ENCODE peak calls at places on chromosomes 2 and 18, in five cellular contexts. One of them, this sample, is unnamed.

GRCh38 chr2:181310967-181311366 is 146.2 kb upstream of the ITGA4 start:
- DNase-seq in sigmoid colon: no peak
- DNase-seq in HCT116: no peak
- DNase-seq in transverse colon: no peak
- DNase-seq in GM12878: no peak
- DNase-seq in this sample: no peak

GRCh38 chr2:42100696-42101585 is 53.1 kb downstream of the PKDCC start:
- DNase-seq in sigmoid colon: peak
- DNase-seq in HCT116: no peak
- DNase-seq in transverse colon: peak
- DNase-seq in GM12878: no peak
- DNase-seq in this sample: peak

GRCh38 chr2:12287220-12287751 is 429.4 kb upstream of the TRIB2 start:
- DNase-seq in sigmoid colon: no peak
- DNase-seq in HCT116: no peak
- DNase-seq in transverse colon: no peak
- DNase-seq in GM12878: no peak
- DNase-seq in this sample: no peak

GRCh38 chr2:149715005-149715592 is 127.5 kb upstream of the MMADHC start:
- DNase-seq in sigmoid colon: no peak
- DNase-seq in HCT116: peak
- DNase-seq in transverse colon: no peak
- DNase-seq in GM12878: no peak
- DNase-seq in this sample: no peak

GRCh38 chr18:60391571-60392226 is 19.1 kb upstream of the MC4R start:
- DNase-seq in sigmoid colon: no peak
- DNase-seq in HCT116: no peak
- DNase-seq in transverse colon: no peak
- DNase-seq in GM12878: no peak
- DNase-seq in this sample: no peak

GRCh38 chr18:68147728-68148127 is 567.2 kb downstream of the TMX3 start:
- DNase-seq in sigmoid colon: no peak
- DNase-seq in HCT116: no peak
- DNase-seq in transverse colon: no peak
- DNase-seq in GM12878: no peak
- DNase-seq in this sample: no peak

GRCh38 chr18:59419386-59419785 is 60.3 kb upstream of the LMAN1 start:
- DNase-seq in sigmoid colon: no peak
- DNase-seq in HCT116: no peak
- DNase-seq in transverse colon: no peak
- DNase-seq in GM12878: no peak
- DNase-seq in this sample: no peak

GRCh38 chr2:142874293-142874814 is 3.1 kb upstream of the KYNU start:
- DNase-seq in sigmoid colon: no peak
- DNase-seq in HCT116: no peak
- DNase-seq in transverse colon: peak
- DNase-seq in GM12878: no peak
- DNase-seq in this sample: no peak

GRCh38 chr2:134739261-134739878 is 20.6 kb upstream of the TMEM163 start:
- DNase-seq in sigmoid colon: no peak
- DNase-seq in HCT116: no peak
- DNase-seq in transverse colon: no peak
- DNase-seq in GM12878: no peak
- DNase-seq in this sample: no peak

GRCh38 chr2:167048829-167049228 is 160.5 kb downstream of the XIRP2 start:
- DNase-seq in sigmoid colon: no peak
- DNase-seq in HCT116: no peak
- DNase-seq in transverse colon: no peak
- DNase-seq in GM12878: no peak
- DNase-seq in this sample: no peak

GRCh38 chr2:236343400-236344161 is 79.4 kb upstream of the ASB18 start:
- DNase-seq in sigmoid colon: no peak
- DNase-seq in HCT116: peak
- DNase-seq in transverse colon: peak
- DNase-seq in GM12878: peak
- DNase-seq in this sample: no peak

GRCh38 chr2:237629739-237630138 is 2.4 kb downstream of the LRRFIP1 start:
- DNase-seq in sigmoid colon: no peak
- DNase-seq in HCT116: no peak
- DNase-seq in transverse colon: no peak
- DNase-seq in GM12878: no peak
- DNase-seq in this sample: no peak

GRCh38 chr2:45458909-45459563 is 152.0 kb downstream of the SRBD1 start:
- DNase-seq in sigmoid colon: no peak
- DNase-seq in HCT116: peak
- DNase-seq in transverse colon: peak
- DNase-seq in GM12878: no peak
- DNase-seq in this sample: peak

GRCh38 chr2:78535395-78535794 is 490.1 kb upstream of the REG3G start:
- DNase-seq in sigmoid colon: no peak
- DNase-seq in HCT116: no peak
- DNase-seq in transverse colon: no peak
- DNase-seq in GM12878: no peak
- DNase-seq in this sample: no peak

GRCh38 chr18:22363867-22364463 is 53.8 kb downstream of the CTAGE1 start:
- DNase-seq in sigmoid colon: no peak
- DNase-seq in HCT116: no peak
- DNase-seq in transverse colon: no peak
- DNase-seq in GM12878: no peak
- DNase-seq in this sample: no peak

GRCh38 chr2:776038-776437 is 98.8 kb upstream of the TMEM18 start:
- DNase-seq in sigmoid colon: no peak
- DNase-seq in HCT116: no peak
- DNase-seq in transverse colon: no peak
- DNase-seq in GM12878: no peak
- DNase-seq in this sample: no peak

GRCh38 chr2:85935746-85936208 is 47.0 kb upstream of the ST3GAL5 start:
- DNase-seq in sigmoid colon: no peak
- DNase-seq in HCT116: peak
- DNase-seq in transverse colon: no peak
- DNase-seq in GM12878: no peak
- DNase-seq in this sample: peak

GRCh38 chr2:125797192-125797591 is 858.8 kb upstream of the GYPC start:
- DNase-seq in sigmoid colon: no peak
- DNase-seq in HCT116: no peak
- DNase-seq in transverse colon: no peak
- DNase-seq in GM12878: no peak
- DNase-seq in this sample: no peak

GRCh38 chr2:182186132-182186735 is 200.6 kb downstream of the PPP1R1C start:
- DNase-seq in sigmoid colon: no peak
- DNase-seq in HCT116: peak
- DNase-seq in transverse colon: no peak
- DNase-seq in GM12878: no peak
- DNase-seq in this sample: no peak

GRCh38 chr18:63111549-63112402 is 207.8 kb downstream of the BCL2 start:
- DNase-seq in sigmoid colon: no peak
- DNase-seq in HCT116: no peak
- DNase-seq in transverse colon: no peak
- DNase-seq in GM12878: no peak
- DNase-seq in this sample: no peak

GRCh38 chr2:241272298-241272721 is 43.2 kb downstream of the HDLBP start:
- DNase-seq in sigmoid colon: peak
- DNase-seq in HCT116: no peak
- DNase-seq in transverse colon: peak
- DNase-seq in GM12878: no peak
- DNase-seq in this sample: no peak

GRCh38 chr2:54482725-54483124 is 26.6 kb downstream of the SPTBN1 start:
- DNase-seq in sigmoid colon: peak
- DNase-seq in HCT116: peak
- DNase-seq in transverse colon: peak
- DNase-seq in GM12878: no peak
- DNase-seq in this sample: no peak

GRCh38 chr2:224712346-224712745 is 3.8 kb downstream of the CCDC195 start:
- DNase-seq in sigmoid colon: no peak
- DNase-seq in HCT116: no peak
- DNase-seq in transverse colon: no peak
- DNase-seq in GM12878: no peak
- DNase-seq in this sample: no peak

GRCh38 chr2:168030862-168031624 is 216.4 kb downstream of the STK39 start:
- DNase-seq in sigmoid colon: no peak
- DNase-seq in HCT116: no peak
- DNase-seq in transverse colon: no peak
- DNase-seq in GM12878: peak
- DNase-seq in this sample: no peak

GRCh38 chr2:26558271-26559043 is 80.5 kb upstream of the OTOF start:
- DNase-seq in sigmoid colon: peak
- DNase-seq in HCT116: no peak
- DNase-seq in transverse colon: no peak
- DNase-seq in GM12878: no peak
- DNase-seq in this sample: no peak

GRCh38 chr18:32339062-32339461 is 131.6 kb downstream of the GAREM1 start:
- DNase-seq in sigmoid colon: no peak
- DNase-seq in HCT116: no peak
- DNase-seq in transverse colon: no peak
- DNase-seq in GM12878: no peak
- DNase-seq in this sample: no peak

GRCh38 chr2:1707771-1708351 is 36.5 kb downstream of the PXDN start:
- DNase-seq in sigmoid colon: peak
- DNase-seq in HCT116: no peak
- DNase-seq in transverse colon: peak
- DNase-seq in GM12878: no peak
- DNase-seq in this sample: peak

GRCh38 chr2:221655279-221655678 is 83.2 kb upstream of the EPHA4 start:
- DNase-seq in sigmoid colon: no peak
- DNase-seq in HCT116: no peak
- DNase-seq in transverse colon: no peak
- DNase-seq in GM12878: no peak
- DNase-seq in this sample: no peak

GRCh38 chr2:48482313-48482712 is 47.6 kb upstream of the STON1 start:
- DNase-seq in sigmoid colon: no peak
- DNase-seq in HCT116: no peak
- DNase-seq in transverse colon: no peak
- DNase-seq in GM12878: no peak
- DNase-seq in this sample: no peak

GRCh38 chr2:105449083-105449482 is 50.2 kb upstream of the FHL2 start:
- DNase-seq in sigmoid colon: no peak
- DNase-seq in HCT116: no peak
- DNase-seq in transverse colon: peak
- DNase-seq in GM12878: no peak
- DNase-seq in this sample: no peak

GRCh38 chr18:49024808-49025361 is 74.1 kb upstream of the SMAD7 start:
- DNase-seq in sigmoid colon: no peak
- DNase-seq in HCT116: no peak
- DNase-seq in transverse colon: no peak
- DNase-seq in GM12878: no peak
- DNase-seq in this sample: no peak

GRCh38 chr2:37671816-37672103 is 318 bp upstream of the CDC42EP3 start:
- DNase-seq in sigmoid colon: peak
- DNase-seq in HCT116: no peak
- DNase-seq in transverse colon: no peak
- DNase-seq in GM12878: no peak
- DNase-seq in this sample: no peak

GRCh38 chr2:37672104-37672869 is 845 bp upstream of the CDC42EP3 start:
- DNase-seq in sigmoid colon: peak
- DNase-seq in HCT116: peak
- DNase-seq in transverse colon: peak
- DNase-seq in GM12878: no peak
- DNase-seq in this sample: peak

GRCh38 chr2:37672870-37673184 is 1.4 kb upstream of the CDC42EP3 start:
- DNase-seq in sigmoid colon: no peak
- DNase-seq in HCT116: no peak
- DNase-seq in transverse colon: no peak
- DNase-seq in GM12878: no peak
- DNase-seq in this sample: no peak

GRCh38 chr2:37670378-37671012 is 947 bp downstream of the CDC42EP3 start:
- DNase-seq in sigmoid colon: peak
- DNase-seq in HCT116: no peak
- DNase-seq in transverse colon: no peak
- DNase-seq in GM12878: no peak
- DNase-seq in this sample: no peak

GRCh38 chr2:37671013-37671815 is at the start of gene CDC42EP3:
- DNase-seq in sigmoid colon: peak
- DNase-seq in HCT116: no peak
- DNase-seq in transverse colon: peak
- DNase-seq in GM12878: no peak
- DNase-seq in this sample: peak
- TF ChIP-seq POLR2AphosphoS5 in sigmoid colon: peak
- TF ChIP-seq POLR2AphosphoS5 in HCT116: peak
- TF ChIP-seq POLR2AphosphoS5 in transverse colon: peak
- TF ChIP-seq POLR2AphosphoS5 in GM12878: peak
- TF ChIP-seq POLR2AphosphoS5 in this sample: peak

DNA sequence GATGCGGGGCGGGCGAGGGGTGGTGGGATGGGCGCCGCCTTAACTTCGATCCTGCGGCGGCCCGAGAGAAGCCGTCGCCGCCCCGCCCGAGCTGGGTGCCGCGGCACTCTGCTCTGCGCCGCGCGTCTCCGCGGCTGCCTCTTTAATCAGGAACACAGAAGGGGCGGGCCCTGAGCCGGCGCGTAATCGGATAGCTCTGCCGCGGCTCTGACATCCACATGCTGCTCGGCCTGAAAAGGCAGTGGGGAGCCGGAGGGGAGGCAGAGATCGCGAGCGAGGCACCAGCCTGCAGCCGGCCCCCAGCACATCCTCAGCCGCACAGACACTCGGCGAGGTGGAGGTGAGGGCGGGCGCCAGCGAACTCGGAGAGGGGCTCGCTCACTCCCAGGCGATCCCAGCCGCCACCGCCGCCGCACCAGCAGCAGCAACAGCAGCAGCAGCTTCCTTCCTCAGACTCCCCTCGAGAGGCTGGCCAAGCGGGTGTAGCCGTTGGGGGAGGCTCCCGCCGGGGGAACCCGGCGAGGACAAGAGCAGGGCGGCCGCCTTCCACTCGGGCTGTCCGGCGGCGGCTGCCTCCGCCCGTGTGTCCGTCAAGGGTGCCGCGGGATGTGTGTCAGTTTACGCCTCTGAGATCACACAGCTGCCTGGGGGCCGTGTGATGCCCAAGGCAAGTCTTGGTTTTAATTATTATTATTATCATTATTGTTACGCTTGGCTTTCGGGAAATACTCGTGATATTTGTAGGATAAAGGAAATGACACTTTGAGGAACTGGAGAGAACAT is at the start of gene NRP2:
- DNase-seq in sigmoid colon: peak
- DNase-seq in HCT116: peak
- DNase-seq in transverse colon: peak
- DNase-seq in GM12878: no peak
- DNase-seq in this sample: no peak
- TF ChIP-seq POLR2A in sigmoid colon: peak
- TF ChIP-seq POLR2A in HCT116: no peak
- TF ChIP-seq POLR2A in transverse colon: peak
- TF ChIP-seq POLR2A in GM12878: peak
- TF ChIP-seq POLR2A in this sample: peak

GRCh38 chr2:201808070-201808469 is 1.7 kb downstream of the CDK15 start:
- DNase-seq in sigmoid colon: no peak
- DNase-seq in HCT116: no peak
- DNase-seq in transverse colon: no peak
- DNase-seq in GM12878: no peak
- DNase-seq in this sample: no peak
- H3K27ac ChIP-seq in sigmoid colon: peak
- H3K27ac ChIP-seq in HCT116: no peak
- H3K27ac ChIP-seq in transverse colon: no peak
- H3K27ac ChIP-seq in GM12878: no peak
- H3K27ac ChIP-seq in this sample: peak

DNA sequence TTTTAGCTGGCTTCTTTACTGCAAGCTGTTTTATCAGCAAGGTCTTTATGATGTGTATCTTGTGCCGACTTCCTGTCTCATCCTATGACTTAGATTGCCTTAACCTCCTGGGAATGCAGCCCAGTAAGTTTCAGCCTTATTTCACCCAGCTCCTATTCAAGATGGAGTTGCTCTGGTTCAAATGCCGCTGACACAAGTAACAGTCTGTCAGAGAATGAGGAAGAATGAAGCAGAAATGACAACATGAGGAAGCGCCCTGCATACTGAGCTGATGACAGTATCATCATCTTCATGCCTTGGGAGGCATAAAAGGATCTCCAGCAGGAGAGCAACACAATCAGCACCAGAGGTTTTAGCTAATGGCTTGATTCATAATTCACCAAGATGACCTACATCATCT is 309.4 kb downstream of the NBAS start:
- DNase-seq in sigmoid colon: no peak
- DNase-seq in HCT116: no peak
- DNase-seq in transverse colon: no peak
- DNase-seq in GM12878: no peak
- DNase-seq in this sample: no peak
- TF ChIP-seq POLR2AphosphoS5 in sigmoid colon: no peak
- TF ChIP-seq POLR2AphosphoS5 in HCT116: no peak
- TF ChIP-seq POLR2AphosphoS5 in transverse colon: no peak
- TF ChIP-seq POLR2AphosphoS5 in GM12878: no peak
- TF ChIP-seq POLR2AphosphoS5 in this sample: no peak

This sample was measured in breast epithelium.